ENCODE peak calls at places on chromosomes 2 and 18, in nine cellular contexts. P is CD8-positive, alpha-beta T cell; X is neural crest cell; N is GM12865; W is ovary; L is endothelial cell; J is coronary artery; C is astrocyte; Z is hepatocyte. Q is an unnamed sample.

GRCh38 chr2:140589273-140589672 is 1541.5 kb downstream of the LRP1B start:
- DNase-seq in Z (no peak), L (no peak), X (no peak), P (no peak), W (no peak), N (no peak), J (no peak), C (peak), Q (no peak)

GRCh38 chr18:63823516-63824219 is 48.5 kb downstream of the SERPINB7 start:
- DNase-seq in J (no peak), P (no peak), W (no peak), Z (no peak), X (peak), L (no peak), C (peak), N (peak), Q (no peak)

GRCh38 chr2:124810132-124810531 is 785.0 kb downstream of the CNTNAP5 start:
- DNase-seq in Z (peak), C (no peak), W (no peak), J (no peak), N (peak), L (peak), X (peak), P (no peak), Q (no peak)

GRCh38 chr2:10489842-10490555 is 41.9 kb upstream of the ODC1 start:
- DNase-seq in X (no peak), P (no peak), W (no peak), J (peak), N (no peak), L (no peak), Z (no peak), C (no peak), Q (no peak)

GRCh38 chr18:62979900-62980299 is 264.6 kb downstream of the PHLPP1 start:
- DNase-seq in X (no peak), P (no peak), C (no peak), W (no peak), J (no peak), N (no peak), Z (no peak), L (no peak), Q (no peak)

GRCh38 chr2:153548536-153548935 is 70.0 kb upstream of the RPRM start:
- DNase-seq in Z (no peak), L (no peak), X (no peak), W (no peak), J (no peak), C (no peak), N (no peak), P (no peak), Q (no peak)

GRCh38 chr2:85577063-85577385 is 362 bp upstream of the VAMP8 start:
- DNase-seq in L (no peak), C (no peak), N (no peak), X (no peak), J (no peak), Z (no peak), P (no peak), W (no peak), Q (no peak)

GRCh38 chr2:19503406-19503805 is 145.0 kb upstream of the OSR1 start:
- DNase-seq in P (no peak), N (no peak), Z (no peak), C (no peak), L (no peak), X (no peak), J (no peak), W (no peak), Q (no peak)

GRCh38 chr18:45745817-45746461 is 22.0 kb downstream of the SLC14A1 start:
- DNase-seq in C (no peak), P (no peak), W (no peak), X (no peak), Z (no peak), L (no peak), N (no peak), J (no peak), Q (no peak)

GRCh38 chr18:41052625-41053024 is 902.4 kb upstream of the PIK3C3 start:
- DNase-seq in W (no peak), P (no peak), Z (no peak), N (no peak), C (no peak), J (no peak), X (no peak), L (no peak), Q (no peak)

GRCh38 chr18:6920099-6920955 is 190.8 kb downstream of the ARHGAP28 start:
- DNase-seq in P (no peak), C (peak), N (peak), L (peak), W (peak), X (peak), J (no peak), Z (peak), Q (peak)
- TF ChIP-seq CTCF in P (no peak), C (peak), N (peak), L (peak), W (no peak), X (peak), J (no peak), Z (peak), Q (peak)

DNA sequence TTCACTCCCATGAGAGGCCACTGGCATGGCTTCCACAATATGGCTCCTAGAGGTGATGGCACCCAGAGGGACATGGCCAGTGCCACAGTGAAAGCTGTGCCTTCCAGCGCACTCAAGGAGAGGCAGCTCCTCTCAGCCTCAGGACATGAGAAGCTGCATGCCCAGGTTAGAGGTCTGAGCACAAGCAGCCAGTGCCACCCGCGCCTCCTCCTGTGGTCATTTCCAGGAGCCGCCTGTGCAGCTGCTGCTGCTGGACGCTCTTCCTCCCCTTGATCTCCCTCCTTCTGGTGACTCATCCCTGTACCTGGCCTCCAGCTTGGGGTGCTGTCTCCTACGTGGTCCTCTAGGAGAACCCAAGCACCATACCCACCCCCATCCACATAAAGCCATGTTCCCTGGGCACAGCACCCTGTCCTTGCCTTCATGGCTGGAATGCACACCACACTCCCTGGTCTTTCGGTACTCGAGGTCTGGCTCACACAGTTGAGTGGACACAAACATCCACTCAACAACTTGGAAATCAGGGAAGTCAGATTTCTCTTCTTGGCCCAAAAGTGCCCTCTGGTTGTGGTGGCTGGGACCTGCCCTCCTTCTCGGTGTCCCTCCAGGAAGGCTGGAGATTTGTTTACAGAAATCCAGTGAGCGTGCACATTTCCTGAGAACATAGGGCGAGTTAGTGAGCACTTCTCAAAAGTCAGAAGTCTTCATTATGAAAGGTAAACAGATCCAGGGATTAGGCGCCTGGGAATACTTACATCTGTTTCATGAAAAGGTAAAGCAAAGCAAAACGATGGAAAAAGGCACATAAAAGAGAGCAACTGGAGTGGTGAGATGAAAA is 96.7 kb downstream of the EIPR1 start:
- DNase-seq in C (no peak), L (no peak), N (no peak), W (no peak), X (no peak), P (no peak), Z (no peak), J (no peak), Q (no peak)
- TF ChIP-seq CTCF in C (no peak), L (no peak), N (no peak), W (no peak), X (no peak), P (no peak), Z (no peak), J (no peak), Q (no peak)

DNA sequence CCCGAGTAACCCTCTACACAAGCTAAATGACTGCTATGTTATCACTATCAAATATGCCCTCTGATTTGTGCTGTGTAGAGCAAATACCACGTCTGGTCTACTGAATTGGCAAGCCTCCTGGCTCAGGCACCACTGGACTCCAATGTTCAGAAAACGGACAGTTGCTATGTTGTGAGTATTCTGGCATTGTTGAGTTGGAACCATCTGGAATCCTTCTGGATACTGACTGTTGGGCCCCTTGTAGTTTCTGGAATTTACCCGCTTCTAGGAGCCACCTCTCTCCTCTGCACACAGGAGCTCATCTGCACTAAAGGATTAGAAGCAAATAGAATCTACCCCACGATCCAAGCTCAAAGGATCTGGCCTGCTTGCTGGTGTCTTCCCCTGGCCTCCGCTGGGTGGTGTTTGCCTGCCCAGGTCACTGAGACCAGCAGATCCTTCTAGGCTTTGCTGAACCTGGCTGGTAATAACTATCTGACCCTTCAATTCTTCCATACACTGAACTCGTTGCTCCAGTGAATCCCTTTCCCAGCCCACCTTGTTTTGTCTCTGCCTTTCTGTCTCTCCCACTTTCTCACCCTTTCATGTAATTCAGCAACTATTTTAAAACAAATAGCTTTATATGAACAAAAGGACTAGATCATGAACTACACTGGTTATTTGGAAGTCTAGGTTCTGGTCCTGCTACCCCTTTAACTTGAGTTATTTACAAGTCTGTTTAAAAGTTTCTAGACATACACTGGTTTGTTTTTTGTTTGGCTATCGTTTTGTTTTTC is 2.1 kb upstream of the HAAO start:
- DNase-seq in N (peak), P (no peak), L (peak), W (no peak), C (no peak), J (no peak), X (peak), Z (peak), Q (peak)
- TF ChIP-seq CTCF in N (peak), P (no peak), L (no peak), W (no peak), C (no peak), J (no peak), X (peak), Z (peak), Q (peak)

DNA sequence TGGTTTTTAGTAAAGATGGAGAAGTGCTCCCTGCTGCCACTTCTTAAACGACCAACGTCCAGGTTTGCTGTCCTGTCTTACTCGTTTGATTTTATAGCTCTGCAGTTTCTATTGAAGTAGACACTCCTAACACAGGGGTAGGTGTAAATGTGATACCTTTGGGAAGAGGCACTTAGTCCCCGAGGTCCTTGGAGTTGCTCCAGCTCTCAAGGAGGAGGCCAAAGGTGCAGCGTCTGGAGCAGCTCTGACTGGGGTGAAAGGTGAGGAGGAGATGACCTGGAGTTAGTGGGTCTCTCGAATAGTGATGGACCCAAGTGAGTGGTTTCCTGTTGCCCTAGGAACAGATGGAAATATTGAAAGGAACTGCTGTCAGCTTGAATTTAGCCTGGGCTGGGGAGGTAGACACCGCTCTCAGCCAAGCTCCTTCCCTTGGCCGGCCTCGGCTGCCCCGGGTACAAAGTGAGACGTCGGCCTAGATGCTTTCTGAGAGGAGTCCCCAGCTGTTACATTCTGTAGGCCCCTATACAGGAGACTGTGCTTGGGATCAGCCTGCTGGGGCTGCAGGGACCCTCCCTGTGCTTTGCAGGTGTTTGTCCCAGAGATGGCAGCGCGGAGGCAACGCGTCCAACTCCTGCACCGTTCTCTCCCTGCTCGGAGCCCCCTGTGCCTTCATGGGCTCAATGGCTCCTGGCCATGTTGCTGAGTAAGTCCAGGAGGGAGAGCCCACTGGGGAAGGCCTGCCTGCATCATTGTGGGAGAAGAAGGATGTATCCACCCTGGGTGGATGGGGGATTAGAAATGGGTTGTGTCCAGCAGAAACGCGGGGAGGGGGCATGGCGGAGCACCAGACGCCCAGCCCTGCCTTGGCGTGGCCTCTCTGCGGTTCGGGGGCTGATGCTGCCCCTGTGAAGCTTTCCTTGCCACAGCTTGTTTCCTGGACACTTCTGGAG is 5.4 kb downstream of the KHK start:
- DNase-seq in C (no peak), P (no peak), N (no peak), W (no peak), X (no peak), Z (no peak), J (no peak), L (no peak), Q (no peak)
- TF ChIP-seq CTCF in C (no peak), P (no peak), N (no peak), W (no peak), X (no peak), Z (no peak), J (no peak), L (no peak), Q (no peak)

DNA sequence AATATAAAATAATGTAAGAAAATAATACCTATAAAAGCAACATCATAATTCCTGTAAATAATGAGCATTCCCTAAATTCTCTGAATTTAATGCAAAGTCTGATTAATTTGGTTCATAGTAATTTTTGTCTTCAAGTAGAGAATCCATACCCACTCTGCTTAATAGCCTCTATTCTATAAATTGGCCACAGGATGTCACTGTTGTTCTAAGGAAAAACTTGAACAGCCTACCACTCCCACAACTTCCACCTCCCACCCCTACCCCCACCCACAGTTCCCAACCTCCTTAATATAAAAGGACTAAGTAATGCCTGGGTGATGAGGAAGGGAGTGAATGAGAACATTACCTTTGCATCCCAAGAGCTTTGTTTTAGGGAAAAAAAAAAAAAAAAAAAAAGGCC is 27.2 kb upstream of the BBS5 start:
- DNase-seq in J (no peak), W (no peak), P (no peak), Z (peak), X (no peak), L (peak), N (peak), C (peak), Q (peak)
- TF ChIP-seq CTCF in J (no peak), W (no peak), P (no peak), Z (peak), X (peak), L (peak), N (peak), C (peak), Q (peak)

DNA sequence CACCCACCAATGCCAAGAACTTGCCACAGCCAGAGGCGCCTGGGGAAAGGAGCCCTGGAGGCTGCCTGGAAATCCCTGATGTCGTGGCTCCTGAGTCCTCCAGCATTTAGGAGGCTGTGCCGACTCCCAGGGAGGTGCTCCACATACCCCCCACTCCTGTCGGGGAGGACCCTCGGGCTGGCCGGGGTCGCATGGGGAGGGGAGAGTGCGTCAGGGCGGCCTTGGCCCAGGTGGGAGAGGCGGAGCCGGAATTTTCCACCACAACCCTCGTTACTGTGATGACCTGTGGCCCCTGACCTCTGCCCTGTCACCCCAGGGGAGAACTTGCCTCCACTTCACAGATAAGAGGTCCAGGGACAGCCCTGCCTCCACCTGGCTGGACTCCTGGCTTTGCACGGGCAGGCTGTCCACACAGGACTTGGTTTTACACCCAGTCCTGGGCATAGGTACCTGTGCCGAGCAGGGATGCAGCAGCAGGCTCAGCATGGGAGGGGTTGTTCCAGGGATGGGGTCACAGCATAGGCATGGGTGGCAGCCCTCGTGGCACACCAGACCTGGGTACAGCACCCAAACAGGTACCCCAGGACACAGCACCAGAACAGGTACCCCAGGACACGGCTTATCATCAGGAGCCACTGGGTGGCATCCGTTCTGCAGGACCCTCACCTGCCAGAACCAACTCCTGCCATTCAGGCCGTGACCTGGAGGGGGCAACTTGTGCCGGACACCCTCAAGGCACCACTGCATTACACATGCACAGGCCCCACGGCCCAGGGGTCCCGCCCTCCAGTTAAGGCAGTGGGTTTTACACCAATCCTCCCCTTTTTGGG is 12.3 kb upstream of the AGXT start:
- DNase-seq in C (no peak), Z (no peak), W (no peak), J (peak), L (no peak), P (no peak), N (peak), X (no peak), Q (no peak)
- TF ChIP-seq CTCF in C (no peak), Z (peak), W (no peak), J (no peak), L (no peak), P (no peak), N (peak), X (peak), Q (no peak)

GRCh38 chr2:9256147-9256546 is 49.5 kb downstream of the ASAP2 start:
- DNase-seq in N (no peak), L (no peak), P (no peak), Z (no peak), W (no peak), J (no peak), C (no peak), X (no peak), Q (no peak)

GRCh38 chr2:9255416-9255815 is 48.8 kb downstream of the ASAP2 start:
- DNase-seq in N (no peak), X (no peak), L (no peak), Z (no peak), P (no peak), C (no peak), J (no peak), W (no peak), Q (no peak)

GRCh38 chr2:9258501-9258900 is 51.9 kb downstream of the ASAP2 start:
- DNase-seq in X (no peak), Z (no peak), C (no peak), N (no peak), J (no peak), L (no peak), W (no peak), P (no peak), Q (no peak)

GRCh38 chr2:9258953-9259399 is 52.4 kb downstream of the ASAP2 start:
- DNase-seq in C (no peak), P (no peak), Z (no peak), L (no peak), J (no peak), W (no peak), N (no peak), X (no peak), Q (no peak)

DNA sequence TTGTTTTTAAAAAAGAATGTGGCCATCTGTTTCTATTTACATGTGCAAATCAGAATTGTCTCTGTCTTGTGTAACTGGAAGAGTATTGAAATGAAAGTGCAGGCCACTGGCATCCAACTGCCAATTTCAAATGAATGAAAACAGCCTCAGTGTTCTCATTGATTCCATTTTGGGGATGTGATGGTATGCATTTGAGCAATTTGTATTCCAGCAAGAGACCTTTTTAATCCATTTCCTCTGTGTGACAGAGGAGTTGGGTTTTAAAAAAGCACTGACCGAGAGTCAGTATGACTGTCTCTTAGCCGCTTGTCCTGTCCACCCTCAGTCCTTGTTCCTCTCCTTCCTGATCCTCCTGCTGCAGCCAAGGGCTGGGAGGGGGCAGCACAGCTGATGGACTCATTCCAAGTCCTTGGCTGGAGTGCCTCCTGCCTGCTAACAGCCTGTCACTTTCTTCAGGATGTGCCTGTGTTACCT is 50.0 kb downstream of the ASAP2 start:
- DNase-seq in L (no peak), Z (no peak), W (no peak), J (no peak), X (no peak), N (no peak), C (no peak), P (no peak), Q (no peak)
- TF ChIP-seq CTCF in L (no peak), Z (no peak), W (no peak), J (no peak), X (no peak), N (no peak), C (no peak), P (no peak), Q (no peak)

DNA sequence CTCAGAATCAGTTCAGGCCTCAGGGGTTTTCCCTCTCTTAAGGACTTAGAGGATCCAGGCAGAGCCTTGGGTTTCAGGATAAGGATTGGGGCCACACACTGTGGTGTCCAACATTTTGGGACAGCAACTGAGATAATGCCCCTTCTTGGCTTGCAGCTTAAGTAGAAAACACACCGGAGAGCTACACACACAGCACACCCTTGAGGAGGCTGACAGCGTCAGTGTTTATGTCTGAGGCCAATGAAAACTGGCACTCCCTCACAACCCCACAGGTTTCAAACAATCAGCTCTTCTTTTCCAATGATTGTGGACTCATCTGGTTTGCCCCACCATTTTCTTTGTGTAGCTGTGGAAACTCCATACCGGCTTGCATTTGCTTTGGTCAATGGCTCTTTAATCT is 257.7 kb downstream of the CDCA7 start:
- DNase-seq in P (no peak), W (no peak), Z (no peak), C (no peak), N (no peak), L (no peak), J (no peak), X (no peak), Q (no peak)
- TF ChIP-seq CTCF in P (no peak), W (no peak), Z (no peak), C (no peak), N (no peak), L (no peak), J (no peak), X (no peak), Q (no peak)

Q was measured in GM13977.